ENCODE peak calls at places on chromosomes 1 and 21, in six cellular contexts. U is hypothalamus, E is iPS-NIHi11, Y is body of pancreas, L is HTR-8/SVneo, T is astrocyte of the hippocampus. Z is an unnamed sample.

GRCh38 chr1:224399887-224400286 is 34.7 kb downstream of the WDR26 start:
- DNase-seq in T (no peak), U (no peak), E (no peak), Y (no peak), L (no peak), Z (no peak)

GRCh38 chr1:44031051-44031899 is at the start of gene SLC6A9:
- DNase-seq in Y (peak), E (peak), T (peak), U (no peak), L (no peak), Z (peak)

GRCh38 chr1:178953034-178953433 is 72.7 kb upstream of the FAM20B start:
- DNase-seq in T (no peak), L (no peak), Y (no peak), U (no peak), E (no peak), Z (no peak)

GRCh38 chr21:44916965-44917364 is 3.7 kb downstream of the ITGB2 start:
- DNase-seq in E (no peak), U (no peak), T (peak), Y (no peak), L (no peak), Z (no peak)

GRCh38 chr1:83055391-83056170 is 943.4 kb downstream of the TTLL7 start:
- DNase-seq in Y (no peak), L (no peak), U (no peak), E (no peak), T (peak), Z (no peak)

GRCh38 chr1:18631496-18632217 is 1.0 kb downstream of the PAX7 start:
- DNase-seq in E (no peak), Y (no peak), L (no peak), T (no peak), U (no peak), Z (no peak)

GRCh38 chr21:35171385-35171784 is 122.3 kb upstream of the RUNX1 start:
- DNase-seq in U (no peak), Y (no peak), E (no peak), L (no peak), T (no peak), Z (no peak)

GRCh38 chr1:195604287-195604686 is 1004.0 kb downstream of the KCNT2 start:
- DNase-seq in U (no peak), E (no peak), T (peak), Y (no peak), L (peak), Z (no peak)

GRCh38 chr1:69743146-69743545 is 175.4 kb downstream of the LRRC7 start:
- DNase-seq in T (no peak), Y (no peak), E (no peak), L (no peak), U (no peak), Z (no peak)

GRCh38 chr1:35499652-35500176 is 57.5 kb downstream of the KIAA0319L start:
- DNase-seq in T (no peak), E (no peak), U (no peak), Y (no peak), L (no peak), Z (no peak)

GRCh38 chr1:75725861-75726361 is 1.4 kb downstream of the ACADM start:
- DNase-seq in E (no peak), L (no peak), U (no peak), Y (peak), T (no peak), Z (peak)

GRCh38 chr1:244199883-244200282 is 148.8 kb downstream of the ZBTB18 start:
- DNase-seq in E (no peak), L (no peak), T (no peak), Y (no peak), U (no peak), Z (no peak)

GRCh38 chr1:27145934-27146354 is 9.0 kb downstream of the SLC9A1 start:
- DNase-seq in E (no peak), U (no peak), Y (no peak), L (peak), T (peak), Z (no peak)

GRCh38 chr1:203465943-203466342 is 9.7 kb upstream of the PRELP start:
- DNase-seq in U (no peak), T (peak), Y (no peak), E (peak), L (no peak), Z (no peak)